ENCODE peak calls at places on chromosome 9, in eight cellular contexts. P, W, B, T, Q, Z, I and Y are unnamed samples.

GRCh38 chr9:132412089-132412488 is 2.1 kb downstream of the CFAP77 start:
- DNase-seq in P (peak; percentile 31), W (peak; percentile 43), B (no peak), T (peak; percentile 68), Q (no peak), Z (no peak), I (no peak), Y (peak; percentile 14)

GRCh38 chr9:131657890-131658752 is 81.8 kb downstream of the RAPGEF1 start:
- DNase-seq in P (peak; percentile 90), W (no peak), B (no peak), T (no peak), Q (no peak), Z (peak; percentile 66), I (peak; percentile 88), Y (peak; percentile 91)

GRCh38 chr9:37002413-37003217 is 31.5 kb downstream of the PAX5 start:
- DNase-seq in P (no peak), W (no peak), B (no peak), T (no peak), Q (no peak), Z (no peak), I (no peak), Y (no peak)

GRCh38 chr9:89879276-89879675 is 274.5 kb downstream of the GADD45G start:
- DNase-seq in P (no peak), W (no peak), B (no peak), T (no peak), Q (no peak), Z (no peak), I (no peak), Y (no peak)

GRCh38 chr9:38036359-38037084 is 32.5 kb downstream of the SHB start:
- DNase-seq in P (peak; percentile 75), W (no peak), B (no peak), T (no peak), Q (no peak), Z (no peak), I (peak; percentile 60), Y (no peak)

GRCh38 chr9:19028835-19029451 is 4.1 kb downstream of the SAXO1 start:
- DNase-seq in P (peak; percentile 70), W (peak; percentile 84), B (no peak), T (peak; percentile 56), Q (no peak), Z (peak; percentile 20), I (peak; percentile 86), Y (peak; percentile 59)

GRCh38 chr9:16191691-16192402 is 639.0 kb downstream of the CCDC171 start:
- DNase-seq in P (peak; percentile 95), W (peak; percentile 90), B (no peak), T (peak; percentile 56), Q (peak; percentile 42), Z (peak; percentile 35), I (peak; percentile 96), Y (peak; percentile 60)

GRCh38 chr9:78863531-78863930 is 566.6 kb downstream of the PSAT1 start:
- DNase-seq in P (no peak), W (no peak), B (no peak), T (no peak), Q (no peak), Z (no peak), I (no peak), Y (no peak)

GRCh38 chr9:13215791-13216554 is 63.5 kb downstream of the MPDZ start:
- DNase-seq in P (no peak), W (no peak), B (no peak), T (no peak), Q (no peak), Z (no peak), I (no peak), Y (peak; percentile 27)

GRCh38 chr9:107046692-107047091 is 183.7 kb downstream of the ZNF462 start:
- DNase-seq in P (no peak), W (no peak), B (no peak), T (no peak), Q (no peak), Z (no peak), I (no peak), Y (no peak)

GRCh38 chr9:518540-518939 is 303.9 kb downstream of the DOCK8 start:
- DNase-seq in P (no peak), W (no peak), B (no peak), T (no peak), Q (no peak), Z (no peak), I (no peak), Y (no peak)

GRCh38 chr9:81423589-81424326 is 265.6 kb downstream of the TLE1 start:
- DNase-seq in P (no peak), W (no peak), B (no peak), T (no peak), Q (no peak), Z (no peak), I (no peak), Y (no peak)

GRCh38 chr9:79913867-79914266 is 342.1 kb downstream of the TLE4 start:
- DNase-seq in P (no peak), W (no peak), B (no peak), T (no peak), Q (no peak), Z (no peak), I (no peak), Y (no peak)

GRCh38 chr9:91162784-91163440 is 198.8 kb downstream of the AUH start:
- DNase-seq in P (peak; percentile 42), W (no peak), B (no peak), T (no peak), Q (no peak), Z (no peak), I (no peak), Y (no peak)

GRCh38 chr9:21989440-21990189 is 4.6 kb downstream of the CDKN2A start:
- DNase-seq in P (no peak), W (no peak), B (no peak), T (no peak), Q (no peak), Z (no peak), I (no peak), Y (no peak)

GRCh38 chr9:94801685-94802084 is 75.2 kb downstream of the AOPEP start:
- DNase-seq in P (peak; percentile 50), W (no peak), B (no peak), T (no peak), Q (no peak), Z (peak; percentile 59), I (peak; percentile 37), Y (peak; percentile 86)

GRCh38 chr9:130417602-130418001 is 27.2 kb upstream of the ASS1 start:
- DNase-seq in P (no peak), W (no peak), B (no peak), T (no peak), Q (no peak), Z (no peak), I (no peak), Y (no peak)

GRCh38 chr9:70573308-70573707 is 158.9 kb upstream of the KLF9 start:
- DNase-seq in P (no peak), W (no peak), B (no peak), T (no peak), Q (no peak), Z (no peak), I (no peak), Y (no peak)

GRCh38 chr9:8262625-8263622 is 463.3 kb upstream of the DMAC1 start:
- DNase-seq in P (no peak), W (peak; percentile 19), B (no peak), T (no peak), Q (no peak), Z (no peak), I (peak; percentile 79), Y (no peak)

GRCh38 chr9:136021891-136022681 is 60.9 kb upstream of the UBAC1 start:
- DNase-seq in P (no peak), W (no peak), B (no peak), T (no peak), Q (no peak), Z (no peak), I (no peak), Y (no peak)

GRCh38 chr9:21316032-21316842 is 11.1 kb upstream of the IFNA5 start:
- DNase-seq in P (no peak), W (no peak), B (no peak), T (no peak), Q (no peak), Z (no peak), I (no peak), Y (no peak)

GRCh38 chr9:123771690-123772089 is 158.2 kb downstream of the DENND1A start:
- DNase-seq in P (no peak), W (no peak), B (no peak), T (no peak), Q (no peak), Z (no peak), I (no peak), Y (no peak)

GRCh38 chr9:2093920-2094597 is 78.9 kb downstream of the SMARCA2 start:
- DNase-seq in P (peak; percentile 63), W (peak; percentile 11), B (no peak), T (no peak), Q (no peak), Z (peak; percentile 65), I (peak; percentile 70), Y (peak; percentile 31)

GRCh38 chr9:5489630-5490484 is 20.5 kb upstream of the PDCD1LG2 start:
- DNase-seq in P (no peak), W (no peak), B (no peak), T (no peak), Q (no peak), Z (no peak), I (no peak), Y (no peak)

GRCh38 chr9:106228861-106229260 is 534.5 kb downstream of the TMEM38B start:
- DNase-seq in P (no peak), W (no peak), B (no peak), T (no peak), Q (no peak), Z (no peak), I (no peak), Y (no peak)

GRCh38 chr9:76441551-76442322 is 17.2 kb upstream of the GCNT1 start:
- DNase-seq in P (peak; percentile 92), W (peak; percentile 17), B (no peak), T (no peak), Q (peak; percentile 28), Z (peak; percentile 30), I (peak; percentile 42), Y (peak; percentile 77)

GRCh38 chr9:33452828-33453271 is 5.5 kb upstream of the AQP3 start:
- DNase-seq in P (peak; percentile 93), W (peak; percentile 81), B (no peak), T (no peak), Q (no peak), Z (no peak), I (peak; percentile 79), Y (peak; percentile 81)